ENCODE peak calls at places on chromosome 5, in four cellular contexts. W is prostate gland, E is astrocyte of the cerebellum, V is HFF-Myc. U is an unnamed sample.

GRCh38 chr5:133612021-133612860 is at the start of gene FSTL4:
- DNase-seq in W (peak), E (no peak), V (no peak), U (no peak)

GRCh38 chr5:14039576-14039975 is 95.1 kb upstream of the DNAH5 start:
- DNase-seq in W (no peak), E (no peak), V (no peak), U (peak)

GRCh38 chr5:150645070-150645700 is 4.7 kb downstream of the SYNPO start:
- DNase-seq in W (no peak), E (no peak), V (no peak), U (peak)

GRCh38 chr5:73564018-73564417 is 1.4 kb downstream of the ANKRA2 start:
- DNase-seq in W (no peak), E (no peak), V (no peak), U (peak)

GRCh38 chr5:33764786-33765185 is 127.0 kb downstream of the ADAMTS12 start:
- DNase-seq in W (no peak), E (no peak), V (no peak), U (no peak)

GRCh38 chr5:81428866-81429265 is 34.9 kb upstream of the ACOT12 start:
- DNase-seq in W (no peak), E (peak), V (no peak), U (peak)

GRCh38 chr5:96476654-96477053 is 43.6 kb upstream of the PCSK1 start:
- DNase-seq in W (no peak), E (no peak), V (peak), U (peak)

GRCh38 chr5:72597456-72597948 is 90.3 kb upstream of the ZNF366 start:
- DNase-seq in W (no peak), E (peak), V (peak), U (peak)

GRCh38 chr5:18048449-18048848 is 414.2 kb downstream of the TAF11L14 start:
- DNase-seq in W (no peak), E (no peak), V (no peak), U (no peak)

GRCh38 chr5:160230686-160231527 is 1.6 kb downstream of the FABP6 start:
- DNase-seq in W (peak), E (peak), V (no peak), U (peak)

GRCh38 chr5:40521925-40522324 is 157.8 kb upstream of the PTGER4 start:
- DNase-seq in W (no peak), E (no peak), V (no peak), U (peak)

GRCh38 chr5:141100243-141100805 is at the start of gene PCDHB3:
- DNase-seq in W (no peak), E (no peak), V (peak), U (peak)

GRCh38 chr5:34789021-34789531 is 49.9 kb upstream of the TTC23L start:
- DNase-seq in W (no peak), E (peak), V (no peak), U (peak)

GRCh38 chr5:10479226-10479721 is 37.6 kb downstream of the ROPN1L start:
- DNase-seq in W (no peak), E (peak), V (peak), U (peak)

GRCh38 chr5:181159286-181160143 is 12.1 kb downstream of the OR2V2 start:
- DNase-seq in W (peak), E (peak), V (no peak), U (peak)
- TF ChIP-seq CTCF in W (peak), E (peak), V (peak), U (peak)

GRCh38 chr5:142508027-142508426 is 177.9 kb downstream of the FGF1 start:
- DNase-seq in W (peak), E (no peak), V (no peak), U (no peak)
- H3K4me3 ChIP-seq in W (no peak), E (no peak), V (no peak), U (no peak)

GRCh38 chr5:175383350-175383749 is 60.6 kb downstream of the DRD1 start:
- DNase-seq in W (peak), E (peak), V (no peak), U (no peak)
- TF ChIP-seq CTCF in W (no peak), E (peak), V (no peak), U (no peak)

DNA sequence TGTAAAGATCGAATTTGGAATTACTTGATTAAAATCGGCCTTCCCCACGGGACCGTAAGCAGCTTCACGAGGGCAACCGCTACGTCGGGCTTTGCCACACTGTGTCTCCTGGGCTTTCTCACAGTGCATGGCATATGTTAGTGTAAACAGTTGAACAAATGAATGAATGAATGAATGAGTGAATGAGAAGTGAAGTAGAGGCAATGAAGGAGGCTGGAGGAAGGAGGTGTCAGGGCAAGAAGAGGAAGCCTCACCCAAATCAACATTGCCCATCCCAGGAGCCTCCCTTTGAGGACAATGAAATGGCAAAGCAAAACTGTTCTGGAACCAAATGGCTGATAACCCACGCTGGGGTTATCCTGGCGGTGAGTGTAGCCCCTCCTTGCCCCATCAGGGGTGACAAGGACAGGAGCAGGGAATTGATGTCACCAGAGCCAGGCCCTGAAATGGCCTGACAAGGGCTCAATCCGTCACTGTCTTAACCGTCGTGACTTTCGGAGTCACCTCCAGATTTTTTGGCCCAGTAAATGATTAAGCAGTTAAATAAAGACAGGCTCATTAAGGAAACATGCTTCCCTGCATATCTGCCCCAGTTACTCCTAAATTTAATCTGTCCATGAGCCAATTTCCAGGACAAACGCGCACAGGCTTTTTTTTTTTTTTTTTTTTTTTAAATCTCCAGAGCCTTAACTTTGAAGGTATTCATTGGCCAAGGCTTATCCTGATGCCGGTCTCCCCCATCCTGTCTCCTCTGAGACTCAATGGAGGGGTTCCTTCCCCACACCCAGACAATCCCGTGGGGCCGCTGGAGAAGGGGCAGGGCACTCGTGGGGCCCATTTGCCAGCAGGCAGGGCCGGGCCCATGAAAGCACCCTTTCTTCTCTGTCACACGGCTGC is 88.4 kb upstream of the BOD1 start:
- DNase-seq in W (no peak), E (no peak), V (no peak), U (no peak)
- H3K4me3 ChIP-seq in W (no peak), E (no peak), V (no peak), U (no peak)

GRCh38 chr5:7597058-7597457 is 201.1 kb downstream of the ADCY2 start:
- DNase-seq in W (peak), E (no peak), V (no peak), U (no peak)

GRCh38 chr5:7589800-7590199 is 193.9 kb downstream of the ADCY2 start:
- DNase-seq in W (no peak), E (no peak), V (no peak), U (no peak)

GRCh38 chr5:7592910-7593309 is 197.0 kb downstream of the ADCY2 start:
- DNase-seq in W (no peak), E (no peak), V (no peak), U (no peak)
- TF ChIP-seq CTCF in W (no peak), E (peak), V (peak), U (no peak)

GRCh38 chr5:137733922-137734695 is 1.8 kb downstream of the KLHL3 start:
- DNase-seq in W (no peak), E (no peak), V (no peak), U (peak)
- H3K4me3 ChIP-seq in W (no peak), E (no peak), V (no peak), U (peak)